ENCODE peak calls at places on chromosome 9, in four cellular contexts. X is pancreas, M is tibial artery, S is astrocyte. U is an unnamed sample.

GRCh38 chr9:131096490-131097258 is at the start of gene AIF1L:
- DNase-seq in X (peak), M (peak), S (no peak), U (no peak)

GRCh38 chr9:16062542-16063240 is 509.8 kb downstream of the CCDC171 start:
- DNase-seq in X (no peak), S (peak), M (no peak), U (peak)

GRCh38 chr9:137311171-137311970 is 9.3 kb upstream of the NRARP start:
- DNase-seq in S (peak), M (peak), X (peak), U (peak)

GRCh38 chr9:129037767-129038098 is 1.3 kb downstream of the MIGA2 start:
- DNase-seq in M (no peak), X (no peak), S (no peak), U (no peak)

GRCh38 chr9:10250200-10250599 is 362.6 kb downstream of the PTPRD start:
- DNase-seq in M (no peak), S (no peak), X (no peak), U (peak)

GRCh38 chr9:136201609-136202448 is 3.1 kb downstream of the LHX3 start:
- DNase-seq in S (no peak), X (peak), M (no peak), U (peak)

GRCh38 chr9:116497081-116497480 is 190.0 kb upstream of the TRIM32 start:
- DNase-seq in X (no peak), S (no peak), M (no peak), U (peak)

GRCh38 chr9:13049223-13049622 is 230.3 kb downstream of the MPDZ start:
- DNase-seq in S (peak), M (no peak), X (no peak), U (no peak)

GRCh38 chr9:5518061-5518936 is 8.0 kb downstream of the PDCD1LG2 start:
- DNase-seq in X (no peak), S (no peak), M (no peak), U (no peak)

GRCh38 chr9:84206801-84207200 is 133.8 kb downstream of the SLC28A3 start:
- DNase-seq in X (no peak), S (no peak), M (no peak), U (no peak)

GRCh38 chr9:16028516-16028915 is 475.7 kb downstream of the CCDC171 start:
- DNase-seq in S (no peak), M (no peak), X (no peak), U (peak)

DNA sequence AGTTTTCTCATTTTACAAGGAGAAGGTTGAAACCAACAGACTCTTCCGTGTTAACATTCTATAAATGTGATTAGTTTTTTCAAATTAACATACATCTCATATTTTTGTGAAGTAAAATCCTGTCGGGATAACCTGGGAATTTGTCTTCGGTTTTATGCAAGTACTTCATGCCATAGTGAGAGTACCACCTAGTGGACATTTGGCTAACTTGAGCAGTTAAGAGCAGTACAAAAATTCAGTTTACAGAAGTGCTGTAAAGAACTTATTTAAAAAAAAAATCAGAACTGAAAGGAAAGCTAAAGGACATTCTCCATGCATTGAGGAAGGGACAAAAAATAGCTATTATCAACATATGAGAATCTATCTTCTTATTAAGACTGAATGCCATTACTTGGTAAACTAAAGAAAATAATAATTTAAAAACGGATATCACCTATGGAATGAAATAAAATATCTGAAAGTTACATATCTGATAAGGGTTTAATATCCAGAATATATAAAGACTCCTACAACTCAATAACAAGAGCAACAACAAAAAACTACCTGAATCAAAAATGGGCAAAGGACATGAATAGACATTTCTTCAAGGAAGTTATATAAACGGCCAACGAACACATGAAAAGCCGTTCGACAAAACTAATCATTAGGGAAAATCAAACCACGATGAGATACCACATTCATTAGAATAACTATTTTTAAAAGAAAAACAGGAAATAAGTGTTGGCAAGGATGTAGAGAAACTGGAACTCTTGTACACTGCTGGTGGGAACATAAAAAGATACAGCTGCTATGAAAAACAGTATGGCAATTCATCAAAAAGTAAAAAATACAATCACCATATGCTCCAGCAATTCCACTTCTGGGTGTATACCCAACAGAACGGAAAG is 117.0 kb upstream of the GNA14 start:
- DNase-seq in S (peak), M (no peak), X (no peak), U (peak)
- TF ChIP-seq CTCF in S (peak), M (peak), X (peak), U (peak)

DNA sequence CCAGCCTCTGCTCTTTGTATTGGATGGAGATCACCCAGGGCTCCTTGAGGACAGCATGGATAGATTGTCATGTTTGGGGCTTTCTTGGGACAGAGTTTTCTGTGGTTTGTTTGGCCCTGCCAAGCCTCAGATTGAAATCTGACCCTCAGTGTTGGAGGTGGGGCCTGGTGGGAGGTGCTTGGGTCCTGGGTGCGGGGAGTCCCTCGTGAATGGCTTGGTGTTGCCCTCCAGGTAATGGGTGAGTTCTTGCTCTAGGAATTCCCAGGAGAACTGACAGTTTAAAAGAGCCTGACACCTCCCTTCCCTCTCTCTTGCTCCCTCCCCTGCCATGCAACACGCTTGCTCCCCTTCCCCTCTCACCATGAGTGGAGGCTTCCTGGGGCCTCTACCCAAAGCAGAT is 48.6 kb upstream of the OLFM1 start:
- DNase-seq in M (peak), S (no peak), X (no peak), U (no peak)
- H3K4me3 ChIP-seq in M (no peak), S (no peak), X (no peak), U (no peak)

GRCh38 chr9:8769153-8769552 is 969.6 kb upstream of the DMAC1 start:
- DNase-seq in S (no peak), X (no peak), M (no peak), U (no peak)

GRCh38 chr9:8764041-8764440 is 964.5 kb upstream of the DMAC1 start:
- DNase-seq in S (peak), X (no peak), M (no peak), U (peak)

GRCh38 chr9:8762676-8763075 is 963.1 kb upstream of the DMAC1 start:
- DNase-seq in X (no peak), M (no peak), S (no peak), U (no peak)

GRCh38 chr9:8760000-8760767 is 960.6 kb upstream of the DMAC1 start:
- DNase-seq in S (no peak), X (no peak), M (no peak), U (no peak)

GRCh38 chr9:8766096-8766495 is 966.5 kb upstream of the DMAC1 start:
- DNase-seq in X (no peak), S (no peak), M (no peak), U (no peak)
- TF ChIP-seq CTCF in X (no peak), S (no peak), M (no peak), U (no peak)

DNA sequence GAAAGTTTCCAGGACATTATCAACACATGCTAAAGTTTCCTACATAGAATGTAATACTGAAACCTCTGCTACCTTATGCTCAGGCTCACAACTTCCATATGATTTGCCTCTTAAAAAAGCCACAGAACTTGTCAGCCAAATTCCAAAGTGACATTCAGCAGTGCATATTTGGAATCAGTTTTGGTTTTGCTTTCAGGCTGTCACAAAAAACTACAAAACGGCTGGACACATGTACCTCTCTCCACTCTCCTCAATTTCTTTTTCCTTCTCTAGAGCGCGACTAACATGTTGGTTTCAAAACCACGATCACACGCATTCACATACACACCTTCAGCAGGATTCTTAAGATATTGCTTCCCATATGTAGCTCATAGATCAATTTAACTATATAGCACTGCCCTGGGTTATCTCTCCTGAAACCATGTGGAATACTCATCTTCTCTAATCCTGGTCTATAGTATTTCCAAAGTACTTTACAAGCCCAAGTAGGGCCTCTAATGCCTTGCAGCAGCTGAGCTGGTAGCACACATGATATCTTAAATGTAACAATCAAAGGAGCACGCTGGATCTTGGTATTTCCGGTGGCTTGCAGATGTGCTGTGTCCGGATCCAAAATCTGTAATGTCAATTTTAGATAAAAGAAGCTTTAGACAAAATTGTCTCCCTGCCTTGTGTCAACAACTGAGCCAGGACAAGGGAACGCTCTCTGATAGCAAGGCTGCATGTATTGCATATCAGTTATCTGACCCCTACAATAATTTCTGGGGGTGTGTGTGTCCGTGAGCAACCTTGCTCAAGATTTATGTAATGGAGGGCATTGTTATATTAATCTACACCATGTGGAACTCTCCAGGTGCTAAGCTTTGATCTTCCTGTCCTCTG is 203.2 kb downstream of the DMRT2 start:
- DNase-seq in X (no peak), M (no peak), S (no peak), U (no peak)
- H3K4me3 ChIP-seq in X (no peak), M (no peak), S (no peak), U (no peak)

GRCh38 chr9:35734096-35734495 is 1.6 kb downstream of the CREB3 start:
- DNase-seq in S (no peak), X (no peak), M (no peak), U (no peak)

GRCh38 chr9:35731415-35732184 is 395 bp downstream of the TLN1 start:
- DNase-seq in X (no peak), M (no peak), S (no peak), U (no peak)

GRCh38 chr9:35730486-35730854 is 1.5 kb downstream of the TLN1 start:
- DNase-seq in S (no peak), M (no peak), X (no peak), U (no peak)

GRCh38 chr9:35732185-35733108 is at the start of the genes CREB3 and TLN1:
- DNase-seq in X (peak), S (peak), M (peak), U (peak)

DNA sequence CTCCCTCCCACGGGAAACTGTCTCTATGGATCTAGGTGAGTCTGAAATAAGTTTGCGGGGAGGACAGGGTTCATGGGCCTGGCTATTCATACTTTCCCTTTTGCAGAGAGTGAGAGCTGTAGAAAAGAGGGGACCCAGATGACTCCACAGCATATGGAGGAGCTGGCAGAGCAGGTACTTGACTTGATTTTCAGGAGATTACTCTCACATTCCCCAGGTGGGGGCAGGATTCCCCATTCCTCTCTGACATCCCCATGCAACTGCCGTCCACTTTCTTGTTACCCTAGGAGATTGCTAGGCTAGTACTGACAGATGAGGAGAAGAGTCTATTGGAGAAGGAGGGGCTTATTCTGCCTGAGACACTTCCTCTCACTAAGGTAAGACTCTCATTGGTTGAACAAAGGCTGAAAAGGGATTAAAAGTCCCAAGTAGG is 659 bp downstream of the CREB3 start:
- DNase-seq in X (no peak), S (peak), M (no peak), U (peak)
- TF ChIP-seq CTCF in X (no peak), S (no peak), M (no peak), U (no peak)

U was measured in fibroblast of pulmonary artery.